ENCODE peak calls at places on chromosome 11, in four cellular contexts. T, N, C and F are unnamed samples.

GRCh38 chr11:131470526-131470925 is 100.1 kb downstream of the NTM start:
- DNase-seq in T (no peak), N (no peak), C (no peak), F (no peak)

GRCh38 chr11:63017306-63017974 is 1.8 kb upstream of the SLC22A8 start:
- DNase-seq in T (peak; percentile 92), N (no peak), C (no peak), F (no peak)

GRCh38 chr11:85318573-85318972 is 308.6 kb downstream of the DLG2 start:
- DNase-seq in T (no peak), N (no peak), C (no peak), F (no peak)

GRCh38 chr11:62392944-62393628 is 25.7 kb upstream of the SCGB1A1 start:
- DNase-seq in T (no peak), N (no peak), C (peak; percentile 82), F (no peak)

GRCh38 chr11:92300871-92301270 is 76.3 kb downstream of the FAT3 start:
- DNase-seq in T (peak; percentile 89), N (no peak), C (no peak), F (no peak)

GRCh38 chr11:112655386-112655785 is 305.8 kb upstream of the NCAM1 start:
- DNase-seq in T (peak; percentile 60), N (peak; percentile 87), C (no peak), F (peak; percentile 87)

GRCh38 chr11:123249354-123249753 is 54.3 kb upstream of the CLMP start:
- DNase-seq in T (no peak), N (no peak), C (no peak), F (no peak)

GRCh38 chr11:1817000-1817399 is 17.8 kb upstream of the SYT8 start:
- DNase-seq in T (no peak), N (no peak), C (no peak), F (no peak)

GRCh38 chr11:128036556-128037093 is 550.7 kb downstream of the ETS1 start:
- DNase-seq in T (peak; percentile 29), N (no peak), C (no peak), F (no peak)

GRCh38 chr11:71213696-71214552 is 38.5 kb downstream of the SHANK2 start:
- DNase-seq in T (no peak), N (no peak), C (no peak), F (no peak)

GRCh38 chr11:64656797-64657196 is 65.8 kb downstream of the SLC22A12 start:
- DNase-seq in T (no peak), N (no peak), C (no peak), F (no peak)

GRCh38 chr11:65013130-65013691 is 749 bp upstream of the ARL2 start:
- DNase-seq in T (peak; percentile 91), N (peak; percentile 92), C (no peak), F (peak; percentile 92)

GRCh38 chr11:111938687-111939160 is 1.6 kb downstream of the DIXDC1 start:
- DNase-seq in T (no peak), N (no peak), C (no peak), F (no peak)

GRCh38 chr11:35548925-35549561 is 23.6 kb upstream of the PAMR1 start:
- DNase-seq in T (no peak), N (no peak), C (no peak), F (no peak)

GRCh38 chr11:3164540-3165151 is 464 bp downstream of the OSBPL5 start:
- DNase-seq in T (peak; percentile 38), N (peak; percentile 28), C (no peak), F (no peak)

GRCh38 chr11:118691926-118692830 is 12.7 kb upstream of the TREH start:
- DNase-seq in T (peak; percentile 51), N (no peak), C (no peak), F (no peak)

GRCh38 chr11:10982695-10983492 is 125.0 kb upstream of the ZBED5 start:
- DNase-seq in T (peak; percentile 28), N (no peak), C (peak; percentile 44), F (no peak)

GRCh38 chr11:64654958-64655541 is 64.0 kb downstream of the SLC22A12 start:
- DNase-seq in T (no peak), N (no peak), C (no peak), F (no peak)

GRCh38 chr11:26335903-26336302 is 4.0 kb downstream of the ANO3 start:
- DNase-seq in T (no peak), N (no peak), C (no peak), F (no peak)

GRCh38 chr11:36000616-36001190 is 56.8 kb downstream of the LDLRAD3 start:
- DNase-seq in T (no peak), N (no peak), C (no peak), F (no peak)

GRCh38 chr11:44916797-44917196 is 33.9 kb downstream of the TP53I11 start:
- DNase-seq in T (no peak), N (no peak), C (no peak), F (no peak)

GRCh38 chr11:134560066-134560465 is 148.0 kb upstream of the B3GAT1 start:
- DNase-seq in T (peak; percentile 60), N (no peak), C (no peak), F (peak; percentile 2)

GRCh38 chr11:12539570-12539969 is 134.7 kb upstream of the TEAD1 start:
- DNase-seq in T (no peak), N (no peak), C (peak; percentile 29), F (no peak)

GRCh38 chr11:126132319-126132718 is 69.7 kb upstream of the CDON start:
- DNase-seq in T (peak; percentile 64), N (peak; percentile 77), C (peak; percentile 49), F (no peak)

GRCh38 chr11:83681045-83681781 is 395.0 kb upstream of the CCDC90B start:
- DNase-seq in T (no peak), N (no peak), C (no peak), F (no peak)

GRCh38 chr11:105937738-105938137 is 84.3 kb downstream of the MSANTD4 start:
- DNase-seq in T (no peak), N (no peak), C (no peak), F (no peak)

GRCh38 chr11:124938206-124938765 is 2.4 kb upstream of the HEPACAM start:
- DNase-seq in T (no peak), N (no peak), C (no peak), F (no peak)

GRCh38 chr11:75014129-75014528 is 25.4 kb downstream of the NEU3 start:
- DNase-seq in T (no peak), N (no peak), C (peak; percentile 18), F (peak; percentile 23)

GRCh38 chr11:19747634-19748280 is 35.1 kb downstream of the NAV2 start:
- DNase-seq in T (no peak), N (no peak), C (no peak), F (no peak)

GRCh38 chr11:134577801-134578200 is 165.8 kb upstream of the B3GAT1 start:
- DNase-seq in T (no peak), N (no peak), C (no peak), F (no peak)

GRCh38 chr11:20388096-20389055 is 860 bp downstream of the PRMT3 start:
- DNase-seq in T (peak; percentile 68), N (no peak), C (no peak), F (peak; percentile 14)

GRCh38 chr11:85974126-85974525 is 94.8 kb downstream of the PICALM start:
- DNase-seq in T (no peak), N (no peak), C (no peak), F (no peak)

GRCh38 chr11:101048479-101048878 is 81.1 kb downstream of the PGR start:
- DNase-seq in T (no peak), N (no peak), C (no peak), F (no peak)

GRCh38 chr11:103537904-103538502 is 428.8 kb downstream of the DYNC2H1 start:
- DNase-seq in T (peak; percentile 36), N (no peak), C (peak; percentile 17), F (no peak)

GRCh38 chr11:44747339-44747738 is 20.6 kb downstream of the TSPAN18 start:
- DNase-seq in T (no peak), N (no peak), C (no peak), F (no peak)

GRCh38 chr11:14253878-14254277 is 105.1 kb downstream of the RRAS2 start:
- DNase-seq in T (no peak), N (no peak), C (no peak), F (no peak)
- H3K4me3 ChIP-seq in T (no peak overlapping the region), N (no peak overlapping the region), C (no peak overlapping the region), F (no peak overlapping the region)

GRCh38 chr11:72507050-72507449 is 72.7 kb upstream of the CLPB start:
- DNase-seq in T (no peak), N (no peak), C (no peak), F (no peak)
- H3K9me3 ChIP-seq in T (peaks cover 11% of the 10 kb centered on the region), N (no peaks in the 10 kb centered on the region), C (peaks cover 24% of the 10 kb centered on the region), F (peaks cover 38% of the 10 kb centered on the region)

GRCh38 chr11:27717377-27717776 is 17.1 kb upstream of the BDNF start:
- DNase-seq in T (no peak), N (no peak), C (peak; percentile 56), F (no peak)

GRCh38 chr11:27717801-27718229 is 17.6 kb upstream of the BDNF start:
- DNase-seq in T (no peak), N (no peak), C (peak; percentile 39), F (no peak)

GRCh38 chr11:27719575-27719925 is 19.3 kb upstream of the BDNF start:
- DNase-seq in T (no peak), N (no peak), C (no peak), F (no peak)

GRCh38 chr11:27718853-27719574 is 18.8 kb upstream of the BDNF start:
- DNase-seq in T (peak; percentile 31), N (no peak), C (peak; percentile 64), F (peak; percentile 32)

GRCh38 chr11:27718346-27718852 is 18.1 kb upstream of the BDNF start:
- DNase-seq in T (peak; percentile 18), N (no peak), C (peak; percentile 93), F (no peak)
- H3K4me3 ChIP-seq in T (peak overlapping the region; percentile 55), N (peak overlapping the region; percentile 16), C (peak overlapping the region; percentile 88), F (peak overlapping the region; percentile 42)

GRCh38 chr11:76469141-76469540 is 24.3 kb downstream of the EMSY start:
- DNase-seq in T (no peak), N (no peak), C (no peak), F (no peak)
- H3K9me3 ChIP-seq in T (no peaks in the 10 kb centered on the region), N (no peaks in the 10 kb centered on the region), C (no peaks in the 10 kb centered on the region), F (no peaks in the 10 kb centered on the region)

DNA sequence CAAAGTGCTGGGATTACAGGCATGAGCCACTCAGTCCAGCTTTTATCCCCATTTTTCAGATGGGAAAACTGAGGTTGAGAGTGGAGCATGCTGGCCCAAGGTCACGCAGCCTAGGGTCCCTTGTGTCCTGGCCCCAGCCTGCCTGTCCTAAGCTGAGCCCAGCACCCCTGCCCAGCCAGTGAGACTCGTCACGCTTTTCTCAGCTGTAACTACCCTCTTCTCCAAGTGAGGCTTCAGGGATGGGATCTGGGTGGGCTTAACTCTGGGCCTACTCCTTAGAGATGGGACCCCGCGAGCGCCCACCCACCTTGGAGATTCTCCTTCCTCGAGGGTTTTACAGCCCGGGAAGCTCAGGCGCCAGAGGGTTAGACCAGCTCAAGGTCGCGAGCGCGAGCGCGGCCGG is 390 bp upstream of the TMEM151A start:
- DNase-seq in T (no peak), N (no peak), C (no peak), F (no peak)
- H3K4me3 ChIP-seq in T (no peak overlapping the region), N (no peak overlapping the region), C (peak overlapping the region; percentile 65), F (no peak overlapping the region)